ENCODE peak calls at places on chromosomes 3 and 15, in six cellular contexts. Z is GM04504, E is psoas muscle, Y is hepatic stellate cell, M is COLO829, A is T follicular helper cell. F is an unnamed sample.
A peak's percentile ranks its signal among the peaks of the same experiment; 100 is the strongest.

GRCh38 chr3:37559461-37559860 is 302.2 kb upstream of the CTDSPL start:
- DNase-seq in Z (peak; percentile 14), E (no peak), Y (no peak), M (no peak), A (no peak), F (no peak)

GRCh38 chr3:127089487-127090145 is 103.3 kb upstream of the PRR23E start:
- DNase-seq in M (no peak), Y (no peak), E (peak; percentile 49), A (no peak), Z (peak; percentile 17), F (no peak)

GRCh38 chr3:141312359-141313090 is 55.8 kb upstream of the ZBTB38 start:
- DNase-seq in M (no peak), E (no peak), A (no peak), Z (no peak), Y (no peak), F (no peak)

GRCh38 chr3:129211772-129212171 is 28.1 kb upstream of the CNBP start:
- DNase-seq in Y (peak; percentile 59), Z (peak; percentile 59), M (peak; percentile 41), E (peak; percentile 72), A (no peak), F (peak; percentile 99)

GRCh38 chr3:29936054-29936453 is 655.2 kb downstream of the RBMS3 start:
- DNase-seq in A (no peak), Z (no peak), M (no peak), Y (no peak), E (no peak), F (peak; percentile 78)

GRCh38 chr15:61318276-61318675 is 89.2 kb upstream of the RORA start:
- DNase-seq in M (no peak), Y (no peak), Z (no peak), A (no peak), E (no peak), F (no peak)

GRCh38 chr15:73617910-73618309 is 15.3 kb downstream of the NPTN start:
- DNase-seq in E (no peak), A (no peak), M (no peak), Z (no peak), Y (no peak), F (no peak)

GRCh38 chr3:17195192-17195611 is 310.4 kb downstream of the PLCL2 start:
- DNase-seq in Y (no peak), M (no peak), A (no peak), Z (no peak), E (no peak), F (no peak)

GRCh38 chr3:24365168-24365567 is 129.5 kb downstream of the THRB start:
- DNase-seq in A (no peak), E (peak; percentile 31), M (peak; percentile 21), Z (no peak), Y (peak; percentile 26), F (peak; percentile 97)

GRCh38 chr3:67561995-67562394 is 92.4 kb downstream of the SUCLG2 start:
- DNase-seq in E (no peak), A (no peak), Z (no peak), M (peak; percentile 52), Y (no peak), F (no peak)

GRCh38 chr3:61725851-61726333 is 164.5 kb downstream of the PTPRG start:
- DNase-seq in M (peak; percentile 98), E (no peak), A (no peak), Y (peak; percentile 26), Z (no peak), F (peak; percentile 37)

GRCh38 chr3:181797431-181797830 is 85.7 kb downstream of the SOX2 start:
- DNase-seq in A (no peak), M (peak; percentile 80), E (no peak), Y (no peak), Z (no peak), F (no peak)

GRCh38 chr3:41216993-41217392 is 17.7 kb downstream of the CTNNB1 start:
- DNase-seq in M (no peak), E (no peak), Y (no peak), Z (no peak), A (no peak), F (no peak)

GRCh38 chr3:4928277-4928789 is 50.9 kb upstream of the BHLHE40 start:
- DNase-seq in M (no peak), Z (no peak), Y (no peak), E (no peak), A (no peak), F (no peak)

GRCh38 chr3:185900228-185900627 is 37.6 kb downstream of the TRA2B start:
- DNase-seq in M (peak; percentile 97), Y (peak; percentile 85), Z (peak; percentile 92), E (peak; percentile 40), A (no peak), F (peak; percentile 96)

GRCh38 chr3:146532406-146532805 is 12.0 kb downstream of the PLSCR1 start:
- DNase-seq in Z (no peak), Y (no peak), M (no peak), E (no peak), A (no peak), F (no peak)

GRCh38 chr3:51681453-51681852 is 10.4 kb downstream of the TEX264 start:
- DNase-seq in M (no peak), E (no peak), Z (no peak), A (peak; percentile 22), Y (peak; percentile 50), F (peak; percentile 83)

GRCh38 chr3:176523114-176523513 is 674.2 kb downstream of the TBL1XR1 start:
- DNase-seq in A (no peak), Z (no peak), Y (no peak), E (no peak), M (no peak), F (no peak)

GRCh38 chr3:150439657-150440056 is 31.6 kb downstream of the TSC22D2 start:
- DNase-seq in A (no peak), Y (no peak), M (no peak), Z (no peak), E (no peak), F (peak; percentile 41)

GRCh38 chr3:107877936-107878335 is 212.9 kb downstream of the CD47 start:
- DNase-seq in Z (no peak), A (no peak), E (no peak), Y (no peak), M (no peak), F (no peak)

GRCh38 chr15:33007295-33007855 is 187.1 kb downstream of the FMN1 start:
- DNase-seq in Z (no peak), M (no peak), E (no peak), A (no peak), Y (peak; percentile 31), F (peak; percentile 40)

GRCh38 chr3:10516835-10517465 is 11.6 kb upstream of the ATP2B2 start:
- DNase-seq in Z (no peak), E (no peak), A (no peak), Y (no peak), M (no peak), F (no peak)

F was measured in epithelial cell of esophagus.